ENCODE peak calls at places on chromosomes 4 and X, in four cellular contexts. F is breast epithelium, P is ovary, T is endothelial cell of umbilical vein. L is an unnamed sample. For H3K4me1, the result is how much of the 10 kb centered on the place peaks cover.

GRCh38 chr4:22969314-22969896 is 276.7 kb downstream of the GBA3 start:
- DNase-seq in F (no peak), P (no peak), T (no peak), L (peak)

GRCh38 chr4:159926871-159927270 is 824.0 kb downstream of the RAPGEF2 start:
- DNase-seq in F (no peak), P (no peak), T (no peak), L (no peak)

GRCh38 chr4:92021788-92022187 is 282.0 kb upstream of the GRID2 start:
- DNase-seq in F (no peak), P (no peak), T (no peak), L (no peak)

GRCh38 chr4:74219241-74219640 is 61.3 kb downstream of the MTHFD2L start:
- DNase-seq in F (no peak), P (no peak), T (no peak), L (no peak)

GRCh38 chr4:173450281-173450680 is 51.4 kb upstream of the SCRG1 start:
- DNase-seq in F (no peak), P (no peak), T (no peak), L (no peak)

GRCh38 chr4:19324175-19324574 is 927.5 kb upstream of the SLIT2 start:
- DNase-seq in F (no peak), P (no peak), T (peak), L (no peak)

GRCh38 chr4:11805837-11806236 is 377.1 kb upstream of the HS3ST1 start:
- DNase-seq in F (no peak), P (no peak), T (peak), L (no peak)

GRCh38 chr4:142297313-142297712 is 548.8 kb downstream of the INPP4B start:
- DNase-seq in F (no peak), P (no peak), T (no peak), L (no peak)

GRCh38 chrX:46408553-46409407 is 136.4 kb downstream of the ZNF674 start:
- DNase-seq in F (peak), P (peak), T (peak), L (peak)

GRCh38 chrX:56786889-56787733 is 58.1 kb downstream of the NBDY start:
- DNase-seq in F (no peak), P (no peak), T (no peak), L (no peak)

GRCh38 chr4:100079264-100079663 is 111.0 kb downstream of the DDIT4L start:
- DNase-seq in F (no peak), P (no peak), T (no peak), L (no peak)

GRCh38 chr4:85681194-85681803 is 206.3 kb downstream of the ARHGAP24 start:
- DNase-seq in F (peak), P (no peak), T (no peak), L (peak)

GRCh38 chr4:3013323-3013722 is 50.0 kb downstream of the GRK4 start:
- DNase-seq in F (no peak), P (no peak), T (no peak), L (no peak)

GRCh38 chrX:78168065-78168464 is 28.6 kb upstream of the TAF9B start:
- DNase-seq in F (no peak), P (no peak), T (no peak), L (no peak)

GRCh38 chr4:15913631-15913970 is 24.9 kb downstream of the FGFBP1 start:
- DNase-seq in F (no peak), P (no peak), T (peak), L (no peak)

GRCh38 chr4:21656832-21657231 is 291.7 kb downstream of the KCNIP4 start:
- DNase-seq in F (no peak), P (no peak), T (peak), L (no peak)

GRCh38 chr4:114588305-114588704 is 10.3 kb upstream of the UGT8 start:
- DNase-seq in F (no peak), P (no peak), T (no peak), L (no peak)

GRCh38 chr4:140989944-140990343 is 143.3 kb downstream of the RNF150 start:
- DNase-seq in F (no peak), P (no peak), T (no peak), L (no peak)

GRCh38 chr4:128517739-128518510 is 230.3 kb upstream of the PGRMC2 start:
- DNase-seq in F (peak), P (peak), T (peak), L (peak)

GRCh38 chr4:1155314-1155713 is 17.1 kb downstream of the SPON2 start:
- DNase-seq in F (no peak), P (no peak), T (no peak), L (no peak)

GRCh38 chr4:173504181-173504503 is 25.9 kb downstream of the HAND2 start:
- DNase-seq in F (no peak), P (no peak), T (no peak), L (no peak)

GRCh38 chr4:88211473-88212252 is 53.2 kb upstream of the ABCG2 start:
- DNase-seq in F (no peak), P (no peak), T (peak), L (peak)

GRCh38 chr4:110510955-110511544 is 35.1 kb downstream of the ENPEP start:
- DNase-seq in F (no peak), P (no peak), T (peak), L (no peak)

GRCh38 chrX:6738518-6739470 is 203.9 kb upstream of the VCX3A start:
- DNase-seq in F (no peak), P (no peak), T (no peak), L (no peak)

GRCh38 chrX:105869676-105870075 is 47.3 kb downstream of the NRK start:
- DNase-seq in F (no peak), P (no peak), T (no peak), L (no peak)

GRCh38 chr4:112509243-112510190 is 6.5 kb downstream of the NEUROG2 start:
- DNase-seq in F (no peak), P (no peak), T (no peak), L (no peak)

GRCh38 chrX:56219702-56220101 is 12.5 kb upstream of the KLF8 start:
- DNase-seq in F (no peak), P (no peak), T (peak), L (no peak)

GRCh38 chr4:152392079-152392478 is 143.8 kb downstream of the FBXW7 start:
- DNase-seq in F (no peak), P (no peak), T (no peak), L (no peak)

GRCh38 chr4:85611661-85612060 is 136.7 kb downstream of the ARHGAP24 start:
- DNase-seq in F (no peak), P (no peak), T (no peak), L (no peak)

GRCh38 chr4:87036713-87037112 is 101.9 kb downstream of the AFF1 start:
- DNase-seq in F (no peak), P (no peak), T (no peak), L (no peak)
- H3K4me1 ChIP-seq in F (under half), P (under half), T (half or more), L (under half)

GRCh38 chrX:15146515-15146914 is 123.4 kb downstream of the ASB9 start:
- DNase-seq in F (no peak), P (no peak), T (peak), L (peak)
- TF ChIP-seq CTCF in F (no peak), P (no peak), T (peak), L (no peak)

GRCh38 chr4:61915501-61915900 is 715.4 kb downstream of the ADGRL3 start:
- DNase-seq in F (no peak), P (no peak), T (no peak), L (no peak)

GRCh38 chr4:61909031-61909430 is 708.9 kb downstream of the ADGRL3 start:
- DNase-seq in F (no peak), P (no peak), T (no peak), L (no peak)

DNA sequence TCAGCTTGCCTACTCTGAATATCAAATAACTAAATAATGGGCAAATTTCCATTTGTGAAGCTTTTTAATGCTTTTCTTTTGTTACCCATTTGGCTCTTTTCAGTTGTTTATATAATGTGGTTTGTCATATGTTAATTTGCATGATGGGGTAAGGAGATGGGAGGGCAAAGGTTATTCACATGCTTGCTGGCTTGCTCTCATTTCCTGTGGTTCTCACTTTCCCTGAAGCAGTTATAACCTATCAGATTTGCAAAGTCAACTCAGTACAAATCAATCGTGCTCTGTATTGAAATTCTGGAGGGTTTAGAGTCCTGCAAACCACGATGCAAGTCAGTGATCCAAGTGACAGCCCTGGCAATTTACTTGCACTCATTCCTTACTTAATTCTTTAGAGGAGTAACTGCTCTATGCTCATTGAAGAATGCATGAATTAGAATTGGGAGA is 711.2 kb downstream of the ADGRL3 start:
- DNase-seq in F (no peak), P (no peak), T (no peak), L (no peak)
- H3K4me1 ChIP-seq in F (under half), P (under half), T (under half), L (under half)

DNA sequence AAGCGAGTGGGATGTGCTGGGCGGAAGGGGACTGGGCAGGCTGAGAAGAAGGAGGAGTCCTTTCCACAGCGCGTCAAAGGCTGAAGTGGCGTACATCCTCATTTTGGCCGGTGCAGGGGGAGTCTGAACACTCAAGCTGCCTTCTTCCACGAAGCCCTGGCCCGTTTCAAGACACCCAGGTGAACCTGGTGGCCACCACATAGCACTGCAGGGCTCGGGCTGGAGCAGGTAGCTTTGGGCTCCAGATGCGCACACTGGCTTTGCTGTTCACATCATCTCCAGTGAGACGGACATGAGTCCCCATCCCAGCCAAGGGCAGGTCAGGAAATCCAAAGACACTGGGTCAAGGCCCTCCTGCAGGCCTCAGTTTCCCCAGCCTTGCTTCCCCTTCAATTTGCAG is 30.3 kb downstream of the CCNQ start:
- DNase-seq in F (no peak), P (no peak), T (no peak), L (no peak)
- TF ChIP-seq CTCF in F (no peak), P (no peak), T (no peak), L (no peak)

GRCh38 chr4:6776920-6777635 is 5.4 kb upstream of the KIAA0232 start:
- DNase-seq in F (no peak), P (no peak), T (no peak), L (no peak)
- H3K4me1 ChIP-seq in F (under half), P (under half), T (under half), L (under half)

GRCh38 chr4:70531981-70532380 is 13.6 kb downstream of the AMTN start:
- DNase-seq in F (no peak), P (no peak), T (no peak), L (no peak)
- TF ChIP-seq CTCF in F (no peak), P (no peak), T (no peak), L (no peak)

DNA sequence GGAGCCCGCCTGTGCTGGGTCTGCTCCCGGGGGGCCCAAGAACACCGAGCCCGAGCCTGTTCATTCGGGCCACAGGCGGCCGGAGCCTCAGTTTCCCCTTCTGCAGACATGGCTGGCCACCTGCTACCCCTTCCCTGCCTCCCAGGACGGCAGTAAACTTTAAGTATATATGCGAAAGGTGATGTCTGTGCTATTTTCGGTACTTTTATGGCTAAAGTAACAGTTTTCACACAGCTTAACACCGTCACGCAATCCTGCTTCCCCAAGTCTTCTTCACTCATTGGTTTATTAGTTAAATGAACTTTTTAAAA is 464 bp downstream of the ANAPC4 start:
- DNase-seq in F (no peak), P (no peak), T (peak), L (no peak)
- H3K4me1 ChIP-seq in F (under half), P (under half), T (under half), L (under half)

DNA sequence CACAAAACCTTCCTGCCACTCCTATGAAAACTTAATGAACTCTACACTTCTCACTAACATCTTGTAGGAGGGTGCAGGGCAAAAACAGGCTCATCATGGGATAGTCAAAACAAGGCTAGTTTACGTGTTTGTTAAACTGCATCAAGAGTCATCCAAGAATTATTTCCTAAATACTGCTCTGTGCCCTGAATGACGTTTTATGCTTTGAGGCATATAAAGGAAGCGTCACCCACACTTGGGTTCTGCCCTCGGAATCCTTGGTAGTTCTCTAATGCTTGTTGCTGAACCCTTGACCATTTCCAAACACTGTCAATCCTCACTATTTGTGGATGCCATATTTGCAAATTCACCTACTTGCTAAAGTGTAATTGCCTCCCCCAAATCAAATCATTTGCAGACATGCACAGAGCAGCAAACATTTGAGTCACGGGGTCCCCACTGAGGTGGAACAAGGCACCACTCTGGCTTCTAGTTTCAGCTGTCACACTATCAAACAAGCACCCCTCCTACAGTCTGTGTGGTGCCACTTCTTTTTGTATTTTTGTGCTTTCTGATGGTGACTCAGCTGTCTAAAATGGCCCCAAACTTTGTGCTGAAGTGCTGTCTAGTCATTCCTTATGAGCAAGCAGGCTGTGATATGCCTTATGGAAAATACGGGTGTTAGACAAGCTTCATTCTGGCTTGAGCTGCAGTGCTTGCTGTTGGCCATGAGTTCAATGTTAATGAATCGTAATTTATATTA is 15.5 kb downstream of the IGFBP7 start:
- DNase-seq in F (no peak), P (no peak), T (no peak), L (no peak)
- TF ChIP-seq CTCF in F (no peak), P (no peak), T (no peak), L (no peak)

GRCh38 chr4:113572620-113573019 is 188.9 kb downstream of the CAMK2D start:
- DNase-seq in F (no peak), P (no peak), T (no peak), L (no peak)
- H3K4me1 ChIP-seq in F (under half), P (under half), T (under half), L (under half)

L was measured in colonic mucosa.